ENCODE peak calls at places on chromosome 7, in eight cellular contexts. One of them, this sample, is unnamed.

GRCh38 chr7:23462846-23463245 is 7.4 kb downstream of the IGF2BP3 start:
- DNase-seq in stimulated activated CD4-positive, alpha-beta T cell treated with anti-CD3 and anti-CD28 coated beads, Interleukin-15, amount 100 ng/mL, for 24 hours: peak; percentile 15
- DNase-seq in stimulated activated CD8-positive, alpha-beta memory T cell treated with anti-CD3 and anti-CD28 coated beads, Interleukin-15, amount 100 ng/mL, for 24 hours: no peak
- DNase-seq in nephron progenitor cell: no peak
- DNase-seq in HS-27A: no peak
- DNase-seq in activated CD8-positive, alpha-beta memory T cell treated with anti-CD3 and anti-CD28 coated beads, Interleukin-2, amount 50 U/mL, for 48 hours: no peak
- DNase-seq in iris pigment epithelial cell: peak; percentile 65
- DNase-seq in NCI-H774: no peak
- DNase-seq in this sample: no peak

GRCh38 chr7:154306036-154306435 is 253.8 kb downstream of the DPP6 start:
- DNase-seq in iris pigment epithelial cell: no peak
- DNase-seq in activated CD8-positive, alpha-beta memory T cell treated with anti-CD3 and anti-CD28 coated beads, Interleukin-2, amount 50 U/mL, for 48 hours: no peak
- DNase-seq in NCI-H774: no peak
- DNase-seq in stimulated activated CD4-positive, alpha-beta T cell treated with anti-CD3 and anti-CD28 coated beads, Interleukin-15, amount 100 ng/mL, for 24 hours: no peak
- DNase-seq in nephron progenitor cell: no peak
- DNase-seq in stimulated activated CD8-positive, alpha-beta memory T cell treated with anti-CD3 and anti-CD28 coated beads, Interleukin-15, amount 100 ng/mL, for 24 hours: no peak
- DNase-seq in HS-27A: no peak
- DNase-seq in this sample: no peak

GRCh38 chr7:51111256-51111655 is 205.4 kb downstream of the COBL start:
- DNase-seq in stimulated activated CD8-positive, alpha-beta memory T cell treated with anti-CD3 and anti-CD28 coated beads, Interleukin-15, amount 100 ng/mL, for 24 hours: no peak
- DNase-seq in stimulated activated CD4-positive, alpha-beta T cell treated with anti-CD3 and anti-CD28 coated beads, Interleukin-15, amount 100 ng/mL, for 24 hours: no peak
- DNase-seq in nephron progenitor cell: no peak
- DNase-seq in iris pigment epithelial cell: no peak
- DNase-seq in NCI-H774: no peak
- DNase-seq in HS-27A: no peak
- DNase-seq in activated CD8-positive, alpha-beta memory T cell treated with anti-CD3 and anti-CD28 coated beads, Interleukin-2, amount 50 U/mL, for 48 hours: no peak
- DNase-seq in this sample: no peak

GRCh38 chr7:12207046-12207445 is 4.0 kb upstream of the TMEM106B start:
- DNase-seq in activated CD8-positive, alpha-beta memory T cell treated with anti-CD3 and anti-CD28 coated beads, Interleukin-2, amount 50 U/mL, for 48 hours: no peak
- DNase-seq in NCI-H774: no peak
- DNase-seq in iris pigment epithelial cell: peak; percentile 5
- DNase-seq in HS-27A: no peak
- DNase-seq in nephron progenitor cell: no peak
- DNase-seq in stimulated activated CD8-positive, alpha-beta memory T cell treated with anti-CD3 and anti-CD28 coated beads, Interleukin-15, amount 100 ng/mL, for 24 hours: no peak
- DNase-seq in stimulated activated CD4-positive, alpha-beta T cell treated with anti-CD3 and anti-CD28 coated beads, Interleukin-15, amount 100 ng/mL, for 24 hours: no peak
- DNase-seq in this sample: no peak

GRCh38 chr7:140676303-140676702 is 3.6 kb downstream of the ADCK2 start:
- DNase-seq in iris pigment epithelial cell: no peak
- DNase-seq in activated CD8-positive, alpha-beta memory T cell treated with anti-CD3 and anti-CD28 coated beads, Interleukin-2, amount 50 U/mL, for 48 hours: no peak
- DNase-seq in stimulated activated CD8-positive, alpha-beta memory T cell treated with anti-CD3 and anti-CD28 coated beads, Interleukin-15, amount 100 ng/mL, for 24 hours: no peak
- DNase-seq in nephron progenitor cell: no peak
- DNase-seq in HS-27A: no peak
- DNase-seq in stimulated activated CD4-positive, alpha-beta T cell treated with anti-CD3 and anti-CD28 coated beads, Interleukin-15, amount 100 ng/mL, for 24 hours: no peak
- DNase-seq in NCI-H774: no peak
- DNase-seq in this sample: no peak

GRCh38 chr7:99224263-99224947 is 16.5 kb upstream of the KPNA7 start:
- DNase-seq in nephron progenitor cell: no peak
- DNase-seq in NCI-H774: peak; percentile 53
- DNase-seq in activated CD8-positive, alpha-beta memory T cell treated with anti-CD3 and anti-CD28 coated beads, Interleukin-2, amount 50 U/mL, for 48 hours: no peak
- DNase-seq in stimulated activated CD8-positive, alpha-beta memory T cell treated with anti-CD3 and anti-CD28 coated beads, Interleukin-15, amount 100 ng/mL, for 24 hours: no peak
- DNase-seq in stimulated activated CD4-positive, alpha-beta T cell treated with anti-CD3 and anti-CD28 coated beads, Interleukin-15, amount 100 ng/mL, for 24 hours: peak; percentile 21
- DNase-seq in HS-27A: no peak
- DNase-seq in iris pigment epithelial cell: peak; percentile 41
- DNase-seq in this sample: no peak

GRCh38 chr7:102122026-102122425 is 164.6 kb upstream of the SH2B2 start:
- DNase-seq in nephron progenitor cell: no peak
- DNase-seq in HS-27A: no peak
- DNase-seq in activated CD8-positive, alpha-beta memory T cell treated with anti-CD3 and anti-CD28 coated beads, Interleukin-2, amount 50 U/mL, for 48 hours: no peak
- DNase-seq in iris pigment epithelial cell: peak; percentile 64
- DNase-seq in stimulated activated CD4-positive, alpha-beta T cell treated with anti-CD3 and anti-CD28 coated beads, Interleukin-15, amount 100 ng/mL, for 24 hours: no peak
- DNase-seq in stimulated activated CD8-positive, alpha-beta memory T cell treated with anti-CD3 and anti-CD28 coated beads, Interleukin-15, amount 100 ng/mL, for 24 hours: no peak
- DNase-seq in NCI-H774: no peak
- DNase-seq in this sample: no peak

GRCh38 chr7:149717481-149717880 is 55.9 kb downstream of the ZNF467 start:
- DNase-seq in stimulated activated CD4-positive, alpha-beta T cell treated with anti-CD3 and anti-CD28 coated beads, Interleukin-15, amount 100 ng/mL, for 24 hours: no peak
- DNase-seq in activated CD8-positive, alpha-beta memory T cell treated with anti-CD3 and anti-CD28 coated beads, Interleukin-2, amount 50 U/mL, for 48 hours: no peak
- DNase-seq in NCI-H774: no peak
- DNase-seq in nephron progenitor cell: no peak
- DNase-seq in HS-27A: no peak
- DNase-seq in iris pigment epithelial cell: no peak
- DNase-seq in stimulated activated CD8-positive, alpha-beta memory T cell treated with anti-CD3 and anti-CD28 coated beads, Interleukin-15, amount 100 ng/mL, for 24 hours: no peak
- DNase-seq in this sample: no peak

GRCh38 chr7:5702876-5703571 is 78.4 kb downstream of the RNF216 start:
- DNase-seq in iris pigment epithelial cell: peak; percentile 60
- DNase-seq in stimulated activated CD8-positive, alpha-beta memory T cell treated with anti-CD3 and anti-CD28 coated beads, Interleukin-15, amount 100 ng/mL, for 24 hours: no peak
- DNase-seq in HS-27A: no peak
- DNase-seq in NCI-H774: peak; percentile 9
- DNase-seq in activated CD8-positive, alpha-beta memory T cell treated with anti-CD3 and anti-CD28 coated beads, Interleukin-2, amount 50 U/mL, for 48 hours: no peak
- DNase-seq in nephron progenitor cell: no peak
- DNase-seq in stimulated activated CD4-positive, alpha-beta T cell treated with anti-CD3 and anti-CD28 coated beads, Interleukin-15, amount 100 ng/mL, for 24 hours: no peak
- DNase-seq in this sample: no peak

GRCh38 chr7:108201766-108202165 is 71.6 kb upstream of the LAMB4 start:
- DNase-seq in HS-27A: no peak
- DNase-seq in stimulated activated CD8-positive, alpha-beta memory T cell treated with anti-CD3 and anti-CD28 coated beads, Interleukin-15, amount 100 ng/mL, for 24 hours: no peak
- DNase-seq in stimulated activated CD4-positive, alpha-beta T cell treated with anti-CD3 and anti-CD28 coated beads, Interleukin-15, amount 100 ng/mL, for 24 hours: no peak
- DNase-seq in iris pigment epithelial cell: no peak
- DNase-seq in NCI-H774: no peak
- DNase-seq in nephron progenitor cell: no peak
- DNase-seq in activated CD8-positive, alpha-beta memory T cell treated with anti-CD3 and anti-CD28 coated beads, Interleukin-2, amount 50 U/mL, for 48 hours: no peak
- DNase-seq in this sample: no peak

GRCh38 chr7:2451171-2452073 is 24.8 kb downstream of the GRIFIN start:
- DNase-seq in nephron progenitor cell: peak; percentile 93
- DNase-seq in activated CD8-positive, alpha-beta memory T cell treated with anti-CD3 and anti-CD28 coated beads, Interleukin-2, amount 50 U/mL, for 48 hours: peak; percentile 95
- DNase-seq in iris pigment epithelial cell: peak; percentile 57
- DNase-seq in stimulated activated CD4-positive, alpha-beta T cell treated with anti-CD3 and anti-CD28 coated beads, Interleukin-15, amount 100 ng/mL, for 24 hours: peak; percentile 91
- DNase-seq in NCI-H774: peak; percentile 58
- DNase-seq in HS-27A: peak; percentile 35
- DNase-seq in stimulated activated CD8-positive, alpha-beta memory T cell treated with anti-CD3 and anti-CD28 coated beads, Interleukin-15, amount 100 ng/mL, for 24 hours: peak; percentile 80
- DNase-seq in this sample: peak; percentile 86

GRCh38 chr7:55432937-55433784 is 68.0 kb downstream of the LANCL2 start:
- DNase-seq in stimulated activated CD8-positive, alpha-beta memory T cell treated with anti-CD3 and anti-CD28 coated beads, Interleukin-15, amount 100 ng/mL, for 24 hours: no peak
- DNase-seq in nephron progenitor cell: no peak
- DNase-seq in iris pigment epithelial cell: peak; percentile 46
- DNase-seq in stimulated activated CD4-positive, alpha-beta T cell treated with anti-CD3 and anti-CD28 coated beads, Interleukin-15, amount 100 ng/mL, for 24 hours: no peak
- DNase-seq in NCI-H774: peak; percentile 29
- DNase-seq in HS-27A: no peak
- DNase-seq in activated CD8-positive, alpha-beta memory T cell treated with anti-CD3 and anti-CD28 coated beads, Interleukin-2, amount 50 U/mL, for 48 hours: no peak
- DNase-seq in this sample: no peak

GRCh38 chr7:136998495-136998894 is 130.0 kb downstream of the CHRM2 start:
- DNase-seq in stimulated activated CD8-positive, alpha-beta memory T cell treated with anti-CD3 and anti-CD28 coated beads, Interleukin-15, amount 100 ng/mL, for 24 hours: no peak
- DNase-seq in nephron progenitor cell: no peak
- DNase-seq in NCI-H774: no peak
- DNase-seq in activated CD8-positive, alpha-beta memory T cell treated with anti-CD3 and anti-CD28 coated beads, Interleukin-2, amount 50 U/mL, for 48 hours: no peak
- DNase-seq in stimulated activated CD4-positive, alpha-beta T cell treated with anti-CD3 and anti-CD28 coated beads, Interleukin-15, amount 100 ng/mL, for 24 hours: no peak
- DNase-seq in HS-27A: no peak
- DNase-seq in iris pigment epithelial cell: peak; percentile 69
- DNase-seq in this sample: no peak

GRCh38 chr7:49577576-49577975 is 195.9 kb upstream of the VWC2 start:
- DNase-seq in stimulated activated CD8-positive, alpha-beta memory T cell treated with anti-CD3 and anti-CD28 coated beads, Interleukin-15, amount 100 ng/mL, for 24 hours: no peak
- DNase-seq in HS-27A: no peak
- DNase-seq in iris pigment epithelial cell: no peak
- DNase-seq in activated CD8-positive, alpha-beta memory T cell treated with anti-CD3 and anti-CD28 coated beads, Interleukin-2, amount 50 U/mL, for 48 hours: no peak
- DNase-seq in nephron progenitor cell: no peak
- DNase-seq in NCI-H774: no peak
- DNase-seq in stimulated activated CD4-positive, alpha-beta T cell treated with anti-CD3 and anti-CD28 coated beads, Interleukin-15, amount 100 ng/mL, for 24 hours: no peak
- DNase-seq in this sample: no peak

GRCh38 chr7:17910377-17910776 is 29.9 kb downstream of the SNX13 start:
- DNase-seq in iris pigment epithelial cell: no peak
- DNase-seq in nephron progenitor cell: no peak
- DNase-seq in activated CD8-positive, alpha-beta memory T cell treated with anti-CD3 and anti-CD28 coated beads, Interleukin-2, amount 50 U/mL, for 48 hours: no peak
- DNase-seq in NCI-H774: no peak
- DNase-seq in stimulated activated CD4-positive, alpha-beta T cell treated with anti-CD3 and anti-CD28 coated beads, Interleukin-15, amount 100 ng/mL, for 24 hours: no peak
- DNase-seq in HS-27A: no peak
- DNase-seq in stimulated activated CD8-positive, alpha-beta memory T cell treated with anti-CD3 and anti-CD28 coated beads, Interleukin-15, amount 100 ng/mL, for 24 hours: no peak
- DNase-seq in this sample: no peak

GRCh38 chr7:11261470-11261869 is 287.8 kb downstream of the PHF14 start:
- DNase-seq in nephron progenitor cell: no peak
- DNase-seq in iris pigment epithelial cell: no peak
- DNase-seq in NCI-H774: peak; percentile 83
- DNase-seq in stimulated activated CD8-positive, alpha-beta memory T cell treated with anti-CD3 and anti-CD28 coated beads, Interleukin-15, amount 100 ng/mL, for 24 hours: no peak
- DNase-seq in stimulated activated CD4-positive, alpha-beta T cell treated with anti-CD3 and anti-CD28 coated beads, Interleukin-15, amount 100 ng/mL, for 24 hours: no peak
- DNase-seq in HS-27A: peak; percentile 14
- DNase-seq in activated CD8-positive, alpha-beta memory T cell treated with anti-CD3 and anti-CD28 coated beads, Interleukin-2, amount 50 U/mL, for 48 hours: no peak
- DNase-seq in this sample: no peak

GRCh38 chr7:5283421-5284303 is 919 bp downstream of the SLC29A4 start:
- DNase-seq in HS-27A: no peak
- DNase-seq in stimulated activated CD8-positive, alpha-beta memory T cell treated with anti-CD3 and anti-CD28 coated beads, Interleukin-15, amount 100 ng/mL, for 24 hours: no peak
- DNase-seq in activated CD8-positive, alpha-beta memory T cell treated with anti-CD3 and anti-CD28 coated beads, Interleukin-2, amount 50 U/mL, for 48 hours: no peak
- DNase-seq in NCI-H774: no peak
- DNase-seq in nephron progenitor cell: peak; percentile 59
- DNase-seq in iris pigment epithelial cell: no peak
- DNase-seq in stimulated activated CD4-positive, alpha-beta T cell treated with anti-CD3 and anti-CD28 coated beads, Interleukin-15, amount 100 ng/mL, for 24 hours: no peak
- DNase-seq in this sample: no peak

GRCh38 chr7:84677386-84677785 is 482.8 kb upstream of the SEMA3A start:
- DNase-seq in NCI-H774: no peak
- DNase-seq in stimulated activated CD4-positive, alpha-beta T cell treated with anti-CD3 and anti-CD28 coated beads, Interleukin-15, amount 100 ng/mL, for 24 hours: no peak
- DNase-seq in activated CD8-positive, alpha-beta memory T cell treated with anti-CD3 and anti-CD28 coated beads, Interleukin-2, amount 50 U/mL, for 48 hours: no peak
- DNase-seq in iris pigment epithelial cell: peak; percentile 44
- DNase-seq in stimulated activated CD8-positive, alpha-beta memory T cell treated with anti-CD3 and anti-CD28 coated beads, Interleukin-15, amount 100 ng/mL, for 24 hours: no peak
- DNase-seq in nephron progenitor cell: no peak
- DNase-seq in HS-27A: no peak
- DNase-seq in this sample: no peak

GRCh38 chr7:78173192-78173591 is 374.6 kb downstream of the PHTF2 start:
- DNase-seq in activated CD8-positive, alpha-beta memory T cell treated with anti-CD3 and anti-CD28 coated beads, Interleukin-2, amount 50 U/mL, for 48 hours: no peak
- DNase-seq in stimulated activated CD8-positive, alpha-beta memory T cell treated with anti-CD3 and anti-CD28 coated beads, Interleukin-15, amount 100 ng/mL, for 24 hours: no peak
- DNase-seq in iris pigment epithelial cell: no peak
- DNase-seq in nephron progenitor cell: no peak
- DNase-seq in stimulated activated CD4-positive, alpha-beta T cell treated with anti-CD3 and anti-CD28 coated beads, Interleukin-15, amount 100 ng/mL, for 24 hours: no peak
- DNase-seq in HS-27A: no peak
- DNase-seq in NCI-H774: no peak
- DNase-seq in this sample: no peak

GRCh38 chr7:108290344-108291134 is 160.4 kb upstream of the LAMB4 start:
- DNase-seq in stimulated activated CD8-positive, alpha-beta memory T cell treated with anti-CD3 and anti-CD28 coated beads, Interleukin-15, amount 100 ng/mL, for 24 hours: no peak
- DNase-seq in NCI-H774: no peak
- DNase-seq in activated CD8-positive, alpha-beta memory T cell treated with anti-CD3 and anti-CD28 coated beads, Interleukin-2, amount 50 U/mL, for 48 hours: no peak
- DNase-seq in HS-27A: no peak
- DNase-seq in iris pigment epithelial cell: no peak
- DNase-seq in nephron progenitor cell: no peak
- DNase-seq in stimulated activated CD4-positive, alpha-beta T cell treated with anti-CD3 and anti-CD28 coated beads, Interleukin-15, amount 100 ng/mL, for 24 hours: no peak
- DNase-seq in this sample: no peak

GRCh38 chr7:30988346-30989005 is 24.7 kb downstream of the GHRHR start:
- DNase-seq in stimulated activated CD4-positive, alpha-beta T cell treated with anti-CD3 and anti-CD28 coated beads, Interleukin-15, amount 100 ng/mL, for 24 hours: no peak
- DNase-seq in activated CD8-positive, alpha-beta memory T cell treated with anti-CD3 and anti-CD28 coated beads, Interleukin-2, amount 50 U/mL, for 48 hours: no peak
- DNase-seq in iris pigment epithelial cell: no peak
- DNase-seq in stimulated activated CD8-positive, alpha-beta memory T cell treated with anti-CD3 and anti-CD28 coated beads, Interleukin-15, amount 100 ng/mL, for 24 hours: no peak
- DNase-seq in NCI-H774: no peak
- DNase-seq in HS-27A: no peak
- DNase-seq in nephron progenitor cell: no peak
- DNase-seq in this sample: no peak

GRCh38 chr7:111735661-111736323 is 173.5 kb upstream of the IMMP2L start:
- DNase-seq in nephron progenitor cell: peak; percentile 69
- DNase-seq in iris pigment epithelial cell: peak; percentile 75
- DNase-seq in HS-27A: no peak
- DNase-seq in stimulated activated CD8-positive, alpha-beta memory T cell treated with anti-CD3 and anti-CD28 coated beads, Interleukin-15, amount 100 ng/mL, for 24 hours: no peak
- DNase-seq in stimulated activated CD4-positive, alpha-beta T cell treated with anti-CD3 and anti-CD28 coated beads, Interleukin-15, amount 100 ng/mL, for 24 hours: peak; percentile 54
- DNase-seq in activated CD8-positive, alpha-beta memory T cell treated with anti-CD3 and anti-CD28 coated beads, Interleukin-2, amount 50 U/mL, for 48 hours: peak; percentile 66
- DNase-seq in NCI-H774: peak; percentile 40
- DNase-seq in this sample: no peak

GRCh38 chr7:2242541-2243482 is 786 bp downstream of the NUDT1 start:
- DNase-seq in stimulated activated CD8-positive, alpha-beta memory T cell treated with anti-CD3 and anti-CD28 coated beads, Interleukin-15, amount 100 ng/mL, for 24 hours: no peak
- DNase-seq in activated CD8-positive, alpha-beta memory T cell treated with anti-CD3 and anti-CD28 coated beads, Interleukin-2, amount 50 U/mL, for 48 hours: peak; percentile 69
- DNase-seq in NCI-H774: no peak
- DNase-seq in stimulated activated CD4-positive, alpha-beta T cell treated with anti-CD3 and anti-CD28 coated beads, Interleukin-15, amount 100 ng/mL, for 24 hours: peak; percentile 50
- DNase-seq in HS-27A: no peak
- DNase-seq in iris pigment epithelial cell: peak; percentile 41
- DNase-seq in nephron progenitor cell: peak; percentile 25
- DNase-seq in this sample: no peak

GRCh38 chr7:158368449-158368848 is 219.2 kb downstream of the PTPRN2 start:
- DNase-seq in stimulated activated CD8-positive, alpha-beta memory T cell treated with anti-CD3 and anti-CD28 coated beads, Interleukin-15, amount 100 ng/mL, for 24 hours: no peak
- DNase-seq in iris pigment epithelial cell: no peak
- DNase-seq in activated CD8-positive, alpha-beta memory T cell treated with anti-CD3 and anti-CD28 coated beads, Interleukin-2, amount 50 U/mL, for 48 hours: no peak
- DNase-seq in stimulated activated CD4-positive, alpha-beta T cell treated with anti-CD3 and anti-CD28 coated beads, Interleukin-15, amount 100 ng/mL, for 24 hours: no peak
- DNase-seq in HS-27A: no peak
- DNase-seq in nephron progenitor cell: no peak
- DNase-seq in NCI-H774: no peak
- DNase-seq in this sample: no peak

GRCh38 chr7:157711353-157711888 is 374.6 kb downstream of the DNAJB6 start:
- DNase-seq in NCI-H774: no peak
- DNase-seq in HS-27A: no peak
- DNase-seq in stimulated activated CD4-positive, alpha-beta T cell treated with anti-CD3 and anti-CD28 coated beads, Interleukin-15, amount 100 ng/mL, for 24 hours: no peak
- DNase-seq in iris pigment epithelial cell: no peak
- DNase-seq in activated CD8-positive, alpha-beta memory T cell treated with anti-CD3 and anti-CD28 coated beads, Interleukin-2, amount 50 U/mL, for 48 hours: peak; percentile 39
- DNase-seq in nephron progenitor cell: no peak
- DNase-seq in stimulated activated CD8-positive, alpha-beta memory T cell treated with anti-CD3 and anti-CD28 coated beads, Interleukin-15, amount 100 ng/mL, for 24 hours: no peak
- DNase-seq in this sample: no peak

GRCh38 chr7:20958474-20958873 is 171.8 kb upstream of the SP8 start:
- DNase-seq in stimulated activated CD8-positive, alpha-beta memory T cell treated with anti-CD3 and anti-CD28 coated beads, Interleukin-15, amount 100 ng/mL, for 24 hours: no peak
- DNase-seq in nephron progenitor cell: no peak
- DNase-seq in iris pigment epithelial cell: no peak
- DNase-seq in HS-27A: no peak
- DNase-seq in stimulated activated CD4-positive, alpha-beta T cell treated with anti-CD3 and anti-CD28 coated beads, Interleukin-15, amount 100 ng/mL, for 24 hours: no peak
- DNase-seq in activated CD8-positive, alpha-beta memory T cell treated with anti-CD3 and anti-CD28 coated beads, Interleukin-2, amount 50 U/mL, for 48 hours: no peak
- DNase-seq in NCI-H774: no peak
- DNase-seq in this sample: no peak

GRCh38 chr7:106418526-106418925 is 133.7 kb upstream of the NAMPT start:
- DNase-seq in stimulated activated CD4-positive, alpha-beta T cell treated with anti-CD3 and anti-CD28 coated beads, Interleukin-15, amount 100 ng/mL, for 24 hours: no peak
- DNase-seq in NCI-H774: no peak
- DNase-seq in activated CD8-positive, alpha-beta memory T cell treated with anti-CD3 and anti-CD28 coated beads, Interleukin-2, amount 50 U/mL, for 48 hours: no peak
- DNase-seq in stimulated activated CD8-positive, alpha-beta memory T cell treated with anti-CD3 and anti-CD28 coated beads, Interleukin-15, amount 100 ng/mL, for 24 hours: no peak
- DNase-seq in nephron progenitor cell: no peak
- DNase-seq in HS-27A: no peak
- DNase-seq in iris pigment epithelial cell: peak; percentile 85
- DNase-seq in this sample: no peak

GRCh38 chr7:66937940-66938339 is 16.9 kb downstream of the TMEM248 start:
- DNase-seq in NCI-H774: no peak
- DNase-seq in activated CD8-positive, alpha-beta memory T cell treated with anti-CD3 and anti-CD28 coated beads, Interleukin-2, amount 50 U/mL, for 48 hours: no peak
- DNase-seq in stimulated activated CD8-positive, alpha-beta memory T cell treated with anti-CD3 and anti-CD28 coated beads, Interleukin-15, amount 100 ng/mL, for 24 hours: no peak
- DNase-seq in HS-27A: no peak
- DNase-seq in stimulated activated CD4-positive, alpha-beta T cell treated with anti-CD3 and anti-CD28 coated beads, Interleukin-15, amount 100 ng/mL, for 24 hours: no peak
- DNase-seq in nephron progenitor cell: no peak
- DNase-seq in iris pigment epithelial cell: no peak
- DNase-seq in this sample: no peak

GRCh38 chr7:32586291-32587221 is 91.3 kb downstream of the AVL9 start:
- DNase-seq in iris pigment epithelial cell: peak; percentile 98
- DNase-seq in stimulated activated CD4-positive, alpha-beta T cell treated with anti-CD3 and anti-CD28 coated beads, Interleukin-15, amount 100 ng/mL, for 24 hours: no peak
- DNase-seq in NCI-H774: no peak
- DNase-seq in nephron progenitor cell: no peak
- DNase-seq in HS-27A: peak; percentile 38
- DNase-seq in activated CD8-positive, alpha-beta memory T cell treated with anti-CD3 and anti-CD28 coated beads, Interleukin-2, amount 50 U/mL, for 48 hours: no peak
- DNase-seq in stimulated activated CD8-positive, alpha-beta memory T cell treated with anti-CD3 and anti-CD28 coated beads, Interleukin-15, amount 100 ng/mL, for 24 hours: no peak
- DNase-seq in this sample: no peak

GRCh38 chr7:55970561-55970960 is 6.2 kb downstream of the NIPSNAP2 start:
- DNase-seq in HS-27A: no peak
- DNase-seq in stimulated activated CD4-positive, alpha-beta T cell treated with anti-CD3 and anti-CD28 coated beads, Interleukin-15, amount 100 ng/mL, for 24 hours: no peak
- DNase-seq in iris pigment epithelial cell: no peak
- DNase-seq in NCI-H774: no peak
- DNase-seq in nephron progenitor cell: no peak
- DNase-seq in stimulated activated CD8-positive, alpha-beta memory T cell treated with anti-CD3 and anti-CD28 coated beads, Interleukin-15, amount 100 ng/mL, for 24 hours: no peak
- DNase-seq in activated CD8-positive, alpha-beta memory T cell treated with anti-CD3 and anti-CD28 coated beads, Interleukin-2, amount 50 U/mL, for 48 hours: no peak
- DNase-seq in this sample: no peak

This sample was measured in mesothelial cell of epicardium.